ENCODE peak calls at places on chromosomes 13 and 19, in four cellular contexts. G is fibroblast of lung, T is H9, A is neuronal stem cell. O is an unnamed sample.

GRCh38 chr13:93794197-93794885 is 567.7 kb downstream of the GPC6 start:
- DNase-seq in A (no peak), T (no peak), G (no peak), O (no peak)

GRCh38 chr13:69496951-69497350 is 610.7 kb upstream of the ATXN8OS start:
- DNase-seq in T (no peak), G (no peak), A (no peak), O (no peak)

GRCh38 chr13:47039106-47039505 is 142.3 kb upstream of the HTR2A start:
- DNase-seq in G (peak), A (no peak), T (no peak), O (peak)

GRCh38 chr19:10295305-10295846 is 5.6 kb downstream of the ICAM5 start:
- DNase-seq in T (peak), A (no peak), G (no peak), O (no peak)

GRCh38 chr19:16365300-16365996 is 40.8 kb downstream of the KLF2 start:
- DNase-seq in A (no peak), G (no peak), T (no peak), O (no peak)

GRCh38 chr13:31014461-31014860 is 82.0 kb downstream of the TEX26 start:
- DNase-seq in G (no peak), A (no peak), T (no peak), O (no peak)

GRCh38 chr19:461664-462551 is 1.1 kb upstream of the SHC2 start:
- DNase-seq in T (peak), A (no peak), G (no peak), O (peak)

GRCh38 chr13:106603568-106603967 is 35.6 kb upstream of the ARGLU1 start:
- DNase-seq in T (no peak), G (no peak), A (no peak), O (no peak)

GRCh38 chr19:48618278-48618915 is 581 bp downstream of the RPL18 start:
- DNase-seq in T (no peak), G (no peak), A (no peak), O (no peak)

GRCh38 chr19:45112111-45112827 is 19.3 kb downstream of the PPP1R37 start:
- DNase-seq in A (no peak), G (no peak), T (no peak), O (no peak)

DNA sequence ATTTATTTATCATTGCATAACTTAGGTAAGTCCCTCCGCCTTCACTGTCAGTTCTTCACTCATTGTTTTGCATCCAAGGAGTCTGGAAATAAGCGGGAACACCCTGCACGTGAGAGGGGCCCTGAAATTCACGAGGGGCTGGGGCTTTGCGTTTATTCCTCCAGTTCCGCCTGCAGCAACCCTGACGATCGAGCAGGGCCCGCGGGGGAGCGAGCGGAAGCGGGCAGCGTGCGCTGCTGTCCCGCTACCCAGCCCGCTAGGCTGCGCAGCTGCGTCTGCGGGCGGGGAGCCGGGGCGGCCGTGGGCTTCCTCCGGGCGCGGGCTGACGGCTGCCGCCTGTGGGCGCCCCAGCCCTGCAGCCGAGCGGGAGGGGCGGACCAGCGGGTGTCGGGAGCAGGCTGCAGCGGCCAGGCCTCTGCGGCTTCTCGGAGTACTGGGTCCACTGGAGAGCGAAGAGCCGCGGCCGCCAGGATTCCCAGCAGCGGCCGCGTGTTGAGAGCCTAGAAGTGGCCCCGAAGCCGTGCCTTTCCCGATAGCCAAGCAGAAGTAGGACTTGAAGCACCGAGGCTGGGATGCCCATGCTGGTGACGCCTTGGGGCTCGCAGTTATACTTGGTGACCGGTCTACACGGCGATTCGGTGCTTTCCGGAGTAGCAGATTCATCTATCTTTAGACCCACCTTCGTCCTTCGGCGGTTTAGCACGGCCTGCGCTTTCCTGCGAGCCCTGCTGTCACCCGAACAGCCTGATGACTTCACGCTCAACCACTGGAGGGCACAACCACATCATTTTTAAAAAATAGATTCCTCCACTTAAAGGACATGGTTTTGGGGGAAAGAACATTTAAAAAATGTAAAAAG is 32.9 kb upstream of the SACS start:
- DNase-seq in G (peak), A (peak), T (peak), O (peak)
- H3K27ac ChIP-seq in G (peak), A (peak), T (no peak), O (peak)

GRCh38 chr13:62613819-62614218 is 1198.2 kb upstream of the PCDH20 start:
- DNase-seq in A (no peak), T (no peak), G (no peak), O (no peak)

GRCh38 chr13:62611343-62611742 is 1195.7 kb upstream of the PCDH20 start:
- DNase-seq in G (no peak), A (no peak), T (no peak), O (no peak)
- H2AFZ ChIP-seq in G (no peak), A (peak), T (no peak), O (no peak)

DNA sequence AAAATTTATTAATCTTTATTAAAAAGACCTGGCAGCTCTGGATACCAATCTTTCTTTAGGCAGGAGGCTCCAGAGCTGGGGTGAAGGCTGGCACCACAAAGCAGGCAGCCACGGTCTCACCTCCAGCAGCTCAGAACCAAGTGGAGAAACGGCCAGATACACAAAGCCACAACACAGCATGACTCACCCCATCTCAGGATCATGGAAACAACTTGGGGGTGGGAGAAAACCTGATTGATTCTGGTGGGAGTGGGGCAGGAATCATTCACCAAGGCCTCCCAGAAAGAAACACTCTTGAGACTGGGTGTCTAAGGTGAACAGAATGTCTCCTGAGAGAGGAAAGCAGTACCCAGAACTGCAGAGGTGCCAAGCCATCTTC is 64.2 kb downstream of the CRYL1 start:
- DNase-seq in T (no peak), G (no peak), A (no peak), O (peak)
- H3K4me2 ChIP-seq in T (no peak), G (no peak), A (no peak), O (no peak)

DNA sequence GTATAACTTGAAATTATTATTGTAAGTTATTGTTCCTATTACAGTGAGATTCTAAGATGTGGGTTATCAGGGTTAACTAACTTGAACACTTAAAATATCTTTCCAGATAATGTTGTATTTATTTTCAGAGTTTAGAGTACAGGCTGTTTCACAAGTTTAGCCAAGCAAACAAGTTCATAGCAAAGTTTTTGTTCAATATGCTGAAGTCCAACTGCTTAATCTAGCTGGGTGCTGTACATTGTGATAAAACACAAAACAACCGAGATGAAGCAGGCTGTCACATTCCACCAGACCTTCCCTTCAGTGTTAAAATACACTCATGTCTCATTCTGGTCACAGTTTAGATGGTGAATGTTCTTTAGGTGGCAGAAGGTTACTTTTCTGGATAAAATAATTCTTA is 148.0 kb upstream of the PCDH20 start:
- DNase-seq in G (no peak), T (no peak), A (no peak), O (no peak)
- H3K27ac ChIP-seq in G (no peak), T (no peak), A (no peak), O (no peak)

GRCh38 chr19:13152854-13153626 is 2.8 kb downstream of the IER2 start:
- DNase-seq in A (peak), G (peak), T (peak), O (peak)
- H2AFZ ChIP-seq in A (peak), G (no peak), T (no peak), O (no peak)

GRCh38 chr19:34961775-34962174 is 2.3 kb downstream of the ZNF792 start:
- DNase-seq in G (no peak), A (no peak), T (no peak), O (no peak)

GRCh38 chr19:34963531-34964406 is at the start of gene ZNF792:
- DNase-seq in T (peak), G (peak), A (peak), O (peak)

GRCh38 chr19:34962945-34963530 is 991 bp downstream of the ZNF792 start:
- DNase-seq in A (no peak), G (no peak), T (no peak), O (peak)

GRCh38 chr19:34960940-34961679 is 2.9 kb downstream of the ZNF792 start:
- DNase-seq in T (no peak), A (no peak), G (no peak), O (no peak)

GRCh38 chr19:34962281-34962944 is 1.6 kb downstream of the ZNF792 start:
- DNase-seq in G (no peak), T (no peak), A (no peak), O (peak)
- H3K4me2 ChIP-seq in G (peak), T (peak), A (no peak), O (no peak)

GRCh38 chr13:110985570-110985969 is 70.7 kb upstream of the ANKRD10 start:
- DNase-seq in T (no peak), A (no peak), G (peak), O (no peak)
- H3K27ac ChIP-seq in T (no peak), A (no peak), G (no peak), O (no peak)

GRCh38 chr19:29831686-29832085 is 19.9 kb downstream of the CCNE1 start:
- DNase-seq in A (no peak), T (no peak), G (no peak), O (no peak)
- H2AFZ ChIP-seq in A (no peak), T (no peak), G (no peak), O (no peak)

GRCh38 chr19:53881482-53882390 is at the start of gene PRKCG:
- DNase-seq in T (peak), A (peak), G (no peak), O (peak)
- H3K4me2 ChIP-seq in T (peak), A (peak), G (peak), O (peak)

GRCh38 chr19:3555653-3556422 is 1.5 kb downstream of the MFSD12 start:
- DNase-seq in T (no peak), A (no peak), G (no peak), O (no peak)
- H3K27ac ChIP-seq in T (no peak), A (no peak), G (peak), O (no peak)

O was measured in mesenchymal stem cell.